ENCODE peak calls at places on chromosomes 16 and 17, in nine cellular contexts. One of them, this sample, is unnamed.

GRCh38 chr17:71032746-71033273 is 863.5 kb downstream of the KCNJ2 start:
- DNase-seq in lower leg skin: no peak
- DNase-seq in cardiac muscle cell: peak
- DNase-seq in HCT116: no peak
- DNase-seq in right lobe of liver: no peak
- DNase-seq in Peyer's patch: no peak
- DNase-seq in HFF-Myc: no peak
- DNase-seq in psoas muscle: no peak
- DNase-seq in fibroblast of mammary gland: no peak
- DNase-seq in this sample: no peak

GRCh38 chr16:84585886-84586285 is 32.0 kb downstream of the COTL1 start:
- DNase-seq in lower leg skin: no peak
- DNase-seq in cardiac muscle cell: peak
- DNase-seq in HCT116: peak
- DNase-seq in right lobe of liver: no peak
- DNase-seq in Peyer's patch: peak
- DNase-seq in HFF-Myc: no peak
- DNase-seq in psoas muscle: no peak
- DNase-seq in fibroblast of mammary gland: no peak
- DNase-seq in this sample: peak

GRCh38 chr17:49553676-49554335 is 21.9 kb upstream of the NXPH3 start:
- DNase-seq in lower leg skin: peak
- DNase-seq in cardiac muscle cell: no peak
- DNase-seq in HCT116: no peak
- DNase-seq in right lobe of liver: no peak
- DNase-seq in Peyer's patch: no peak
- DNase-seq in HFF-Myc: no peak
- DNase-seq in psoas muscle: no peak
- DNase-seq in fibroblast of mammary gland: no peak
- DNase-seq in this sample: no peak

GRCh38 chr16:890716-891352 is 80.0 kb downstream of the LMF1 start:
- DNase-seq in lower leg skin: no peak
- DNase-seq in cardiac muscle cell: no peak
- DNase-seq in HCT116: no peak
- DNase-seq in right lobe of liver: no peak
- DNase-seq in Peyer's patch: no peak
- DNase-seq in HFF-Myc: no peak
- DNase-seq in psoas muscle: peak
- DNase-seq in fibroblast of mammary gland: no peak
- DNase-seq in this sample: no peak

GRCh38 chr17:80354381-80354780 is 60.6 kb upstream of the ENDOV start:
- DNase-seq in lower leg skin: no peak
- DNase-seq in cardiac muscle cell: no peak
- DNase-seq in HCT116: no peak
- DNase-seq in right lobe of liver: no peak
- DNase-seq in Peyer's patch: no peak
- DNase-seq in HFF-Myc: no peak
- DNase-seq in psoas muscle: no peak
- DNase-seq in fibroblast of mammary gland: no peak
- DNase-seq in this sample: no peak

GRCh38 chr17:6780886-6781285 is 4.9 kb downstream of the FBXO39 start:
- DNase-seq in lower leg skin: no peak
- DNase-seq in cardiac muscle cell: no peak
- DNase-seq in HCT116: no peak
- DNase-seq in right lobe of liver: no peak
- DNase-seq in Peyer's patch: no peak
- DNase-seq in HFF-Myc: no peak
- DNase-seq in psoas muscle: no peak
- DNase-seq in fibroblast of mammary gland: no peak
- DNase-seq in this sample: no peak

GRCh38 chr17:40304464-40304863 is 4.5 kb upstream of the RARA start:
- DNase-seq in lower leg skin: peak
- DNase-seq in cardiac muscle cell: no peak
- DNase-seq in HCT116: no peak
- DNase-seq in right lobe of liver: no peak
- DNase-seq in Peyer's patch: no peak
- DNase-seq in HFF-Myc: no peak
- DNase-seq in psoas muscle: no peak
- DNase-seq in fibroblast of mammary gland: peak
- DNase-seq in this sample: peak

GRCh38 chr17:53313746-53314145 is 509.0 kb upstream of the KIF2B start:
- DNase-seq in lower leg skin: no peak
- DNase-seq in cardiac muscle cell: no peak
- DNase-seq in HCT116: no peak
- DNase-seq in right lobe of liver: no peak
- DNase-seq in Peyer's patch: no peak
- DNase-seq in HFF-Myc: no peak
- DNase-seq in psoas muscle: no peak
- DNase-seq in fibroblast of mammary gland: no peak
- DNase-seq in this sample: no peak

GRCh38 chr16:89053725-89054029 is 40.0 kb upstream of the ACSF3 start:
- DNase-seq in lower leg skin: no peak
- DNase-seq in cardiac muscle cell: no peak
- DNase-seq in HCT116: no peak
- DNase-seq in right lobe of liver: no peak
- DNase-seq in Peyer's patch: no peak
- DNase-seq in HFF-Myc: no peak
- DNase-seq in psoas muscle: no peak
- DNase-seq in fibroblast of mammary gland: no peak
- DNase-seq in this sample: no peak

GRCh38 chr16:89051521-89052166 is 42.0 kb upstream of the ACSF3 start:
- DNase-seq in lower leg skin: no peak
- DNase-seq in cardiac muscle cell: no peak
- DNase-seq in HCT116: no peak
- DNase-seq in right lobe of liver: no peak
- DNase-seq in Peyer's patch: no peak
- DNase-seq in HFF-Myc: no peak
- DNase-seq in psoas muscle: peak
- DNase-seq in fibroblast of mammary gland: no peak
- DNase-seq in this sample: no peak

GRCh38 chr16:89054261-89054661 is 39.4 kb upstream of the ACSF3 start:
- DNase-seq in lower leg skin: no peak
- DNase-seq in cardiac muscle cell: no peak
- DNase-seq in HCT116: no peak
- DNase-seq in right lobe of liver: no peak
- DNase-seq in Peyer's patch: no peak
- DNase-seq in HFF-Myc: no peak
- DNase-seq in psoas muscle: no peak
- DNase-seq in fibroblast of mammary gland: no peak
- DNase-seq in this sample: no peak

GRCh38 chr16:89052191-89052787 is 41.4 kb upstream of the ACSF3 start:
- DNase-seq in lower leg skin: no peak
- DNase-seq in cardiac muscle cell: no peak
- DNase-seq in HCT116: no peak
- DNase-seq in right lobe of liver: no peak
- DNase-seq in Peyer's patch: no peak
- DNase-seq in HFF-Myc: no peak
- DNase-seq in psoas muscle: no peak
- DNase-seq in fibroblast of mammary gland: no peak
- DNase-seq in this sample: no peak

GRCh38 chr16:89052824-89053724 is 40.6 kb upstream of the ACSF3 start:
- DNase-seq in lower leg skin: no peak
- DNase-seq in cardiac muscle cell: no peak
- DNase-seq in HCT116: peak
- DNase-seq in right lobe of liver: no peak
- DNase-seq in Peyer's patch: no peak
- DNase-seq in HFF-Myc: no peak
- DNase-seq in psoas muscle: no peak
- DNase-seq in fibroblast of mammary gland: no peak
- DNase-seq in this sample: no peak
- TF ChIP-seq CTCF in lower leg skin: no peak
- TF ChIP-seq CTCF in cardiac muscle cell: no peak
- TF ChIP-seq CTCF in HCT116: peak
- TF ChIP-seq CTCF in right lobe of liver: no peak
- TF ChIP-seq CTCF in Peyer's patch: no peak
- TF ChIP-seq CTCF in HFF-Myc: no peak
- TF ChIP-seq CTCF in psoas muscle: no peak
- TF ChIP-seq CTCF in fibroblast of mammary gland: no peak
- TF ChIP-seq CTCF in this sample: no peak

GRCh38 chr17:68599091-68599872 is 1.9 kb downstream of the FAM20A start:
- DNase-seq in lower leg skin: no peak
- DNase-seq in cardiac muscle cell: no peak
- DNase-seq in HCT116: no peak
- DNase-seq in right lobe of liver: no peak
- DNase-seq in Peyer's patch: no peak
- DNase-seq in HFF-Myc: no peak
- DNase-seq in psoas muscle: no peak
- DNase-seq in fibroblast of mammary gland: peak
- DNase-seq in this sample: no peak

GRCh38 chr17:68600123-68600880 is 865 bp downstream of the FAM20A start:
- DNase-seq in lower leg skin: no peak
- DNase-seq in cardiac muscle cell: peak
- DNase-seq in HCT116: no peak
- DNase-seq in right lobe of liver: peak
- DNase-seq in Peyer's patch: no peak
- DNase-seq in HFF-Myc: no peak
- DNase-seq in psoas muscle: peak
- DNase-seq in fibroblast of mammary gland: no peak
- DNase-seq in this sample: no peak

GRCh38 chr17:68599873-68600122 is 1.4 kb downstream of the FAM20A start:
- DNase-seq in lower leg skin: no peak
- DNase-seq in cardiac muscle cell: no peak
- DNase-seq in HCT116: no peak
- DNase-seq in right lobe of liver: no peak
- DNase-seq in Peyer's patch: no peak
- DNase-seq in HFF-Myc: no peak
- DNase-seq in psoas muscle: no peak
- DNase-seq in fibroblast of mammary gland: no peak
- DNase-seq in this sample: no peak

GRCh38 chr17:68598074-68598473 is 3.1 kb downstream of the FAM20A start:
- DNase-seq in lower leg skin: no peak
- DNase-seq in cardiac muscle cell: no peak
- DNase-seq in HCT116: no peak
- DNase-seq in right lobe of liver: no peak
- DNase-seq in Peyer's patch: no peak
- DNase-seq in HFF-Myc: no peak
- DNase-seq in psoas muscle: no peak
- DNase-seq in fibroblast of mammary gland: no peak
- DNase-seq in this sample: no peak

DNA sequence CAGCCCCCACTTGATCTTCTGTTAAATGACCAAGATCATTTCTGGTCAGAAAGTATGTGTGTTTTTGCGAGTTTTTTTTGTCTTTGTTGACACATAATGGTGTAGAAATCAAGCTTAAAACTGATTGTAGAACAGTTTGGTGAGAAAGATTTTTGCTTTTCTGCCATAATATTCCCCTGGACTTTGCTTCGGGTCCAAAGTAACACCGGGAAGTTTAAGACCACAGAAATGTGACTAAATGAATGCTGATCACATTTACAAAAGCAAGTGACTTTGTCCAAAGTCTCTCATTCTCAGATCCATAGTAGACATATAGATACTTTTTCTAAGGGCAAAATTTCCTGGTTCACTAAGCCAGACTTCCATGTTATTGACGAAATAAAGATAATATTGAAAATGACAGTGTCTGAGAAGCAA is 2.6 kb downstream of the FAM20A start:
- DNase-seq in lower leg skin: no peak
- DNase-seq in cardiac muscle cell: no peak
- DNase-seq in HCT116: no peak
- DNase-seq in right lobe of liver: no peak
- DNase-seq in Peyer's patch: no peak
- DNase-seq in HFF-Myc: no peak
- DNase-seq in psoas muscle: no peak
- DNase-seq in fibroblast of mammary gland: no peak
- DNase-seq in this sample: no peak
- H3K4me3 ChIP-seq in lower leg skin: no peak
- H3K4me3 ChIP-seq in cardiac muscle cell: no peak
- H3K4me3 ChIP-seq in HCT116: no peak
- H3K4me3 ChIP-seq in right lobe of liver: peak
- H3K4me3 ChIP-seq in Peyer's patch: no peak
- H3K4me3 ChIP-seq in HFF-Myc: peak
- H3K4me3 ChIP-seq in psoas muscle: peak
- H3K4me3 ChIP-seq in fibroblast of mammary gland: peak
- H3K4me3 ChIP-seq in this sample: no peak

GRCh38 chr16:15038689-15039088 is 17.2 kb downstream of the NTAN1 start:
- DNase-seq in lower leg skin: no peak
- DNase-seq in cardiac muscle cell: no peak
- DNase-seq in HCT116: no peak
- DNase-seq in right lobe of liver: no peak
- DNase-seq in Peyer's patch: no peak
- DNase-seq in HFF-Myc: no peak
- DNase-seq in psoas muscle: no peak
- DNase-seq in fibroblast of mammary gland: no peak
- DNase-seq in this sample: no peak

GRCh38 chr16:15044286-15044685 is 11.6 kb downstream of the NTAN1 start:
- DNase-seq in lower leg skin: no peak
- DNase-seq in cardiac muscle cell: no peak
- DNase-seq in HCT116: no peak
- DNase-seq in right lobe of liver: no peak
- DNase-seq in Peyer's patch: no peak
- DNase-seq in HFF-Myc: no peak
- DNase-seq in psoas muscle: no peak
- DNase-seq in fibroblast of mammary gland: no peak
- DNase-seq in this sample: no peak

GRCh38 chr16:15037745-15038144 is 18.1 kb downstream of the NTAN1 start:
- DNase-seq in lower leg skin: no peak
- DNase-seq in cardiac muscle cell: no peak
- DNase-seq in HCT116: no peak
- DNase-seq in right lobe of liver: no peak
- DNase-seq in Peyer's patch: no peak
- DNase-seq in HFF-Myc: no peak
- DNase-seq in psoas muscle: no peak
- DNase-seq in fibroblast of mammary gland: no peak
- DNase-seq in this sample: no peak

GRCh38 chr16:15043344-15043743 is 12.5 kb downstream of the NTAN1 start:
- DNase-seq in lower leg skin: no peak
- DNase-seq in cardiac muscle cell: no peak
- DNase-seq in HCT116: no peak
- DNase-seq in right lobe of liver: no peak
- DNase-seq in Peyer's patch: no peak
- DNase-seq in HFF-Myc: no peak
- DNase-seq in psoas muscle: no peak
- DNase-seq in fibroblast of mammary gland: peak
- DNase-seq in this sample: no peak

GRCh38 chr16:15041260-15042011 is 14.4 kb downstream of the NTAN1 start:
- DNase-seq in lower leg skin: peak
- DNase-seq in cardiac muscle cell: no peak
- DNase-seq in HCT116: no peak
- DNase-seq in right lobe of liver: peak
- DNase-seq in Peyer's patch: no peak
- DNase-seq in HFF-Myc: no peak
- DNase-seq in psoas muscle: peak
- DNase-seq in fibroblast of mammary gland: peak
- DNase-seq in this sample: peak
- TF ChIP-seq CTCF in lower leg skin: no peak
- TF ChIP-seq CTCF in cardiac muscle cell: peak
- TF ChIP-seq CTCF in HCT116: no peak
- TF ChIP-seq CTCF in right lobe of liver: peak
- TF ChIP-seq CTCF in Peyer's patch: peak
- TF ChIP-seq CTCF in HFF-Myc: no peak
- TF ChIP-seq CTCF in psoas muscle: no peak
- TF ChIP-seq CTCF in fibroblast of mammary gland: peak
- TF ChIP-seq CTCF in this sample: no peak

DNA sequence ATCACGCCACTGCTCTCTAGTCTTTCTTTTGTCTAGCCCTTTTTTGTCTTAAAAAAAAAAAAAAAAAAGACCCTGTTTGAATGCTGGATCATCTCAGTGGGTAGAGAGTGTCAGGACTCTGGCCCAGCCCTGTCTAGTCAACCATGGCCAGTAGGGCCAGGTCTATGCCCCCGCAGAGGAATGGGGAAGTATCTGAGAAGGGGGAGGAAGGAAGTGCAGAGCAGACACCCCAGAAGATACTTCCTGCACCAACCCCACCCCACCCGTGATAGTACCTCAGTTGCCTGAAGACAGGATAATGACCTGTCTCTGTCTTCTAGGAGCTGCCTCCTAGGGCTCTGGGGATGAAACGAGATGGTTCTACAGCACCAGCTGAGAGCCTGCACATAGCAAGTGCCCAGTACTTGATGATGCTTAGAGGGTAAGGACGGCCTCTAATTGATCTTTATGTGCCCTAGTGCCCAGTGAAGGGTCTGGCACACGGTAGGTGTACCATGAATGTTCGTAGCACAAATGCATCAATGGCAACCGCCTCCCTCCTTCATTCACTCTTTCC is 55.4 kb downstream of the ABAT start:
- DNase-seq in lower leg skin: no peak
- DNase-seq in cardiac muscle cell: no peak
- DNase-seq in HCT116: no peak
- DNase-seq in right lobe of liver: no peak
- DNase-seq in Peyer's patch: peak
- DNase-seq in HFF-Myc: no peak
- DNase-seq in psoas muscle: no peak
- DNase-seq in fibroblast of mammary gland: no peak
- DNase-seq in this sample: no peak
- H3K4me3 ChIP-seq in lower leg skin: no peak
- H3K4me3 ChIP-seq in cardiac muscle cell: no peak
- H3K4me3 ChIP-seq in HCT116: no peak
- H3K4me3 ChIP-seq in right lobe of liver: no peak
- H3K4me3 ChIP-seq in Peyer's patch: no peak
- H3K4me3 ChIP-seq in HFF-Myc: no peak
- H3K4me3 ChIP-seq in psoas muscle: no peak
- H3K4me3 ChIP-seq in fibroblast of mammary gland: no peak
- H3K4me3 ChIP-seq in this sample: no peak